ENCODE peak calls at places on chromosomes 13 and 19, in six cellular contexts. I, W, G, S, H and T are unnamed samples.

GRCh38 chr19:1566392-1567115 is 1.6 kb downstream of the MEX3D start:
- DNase-seq in W (peak; percentile 88), G (peak; percentile 79), H (peak; percentile 59), I (peak; percentile 89), S (peak; percentile 52), T (peak; percentile 76)

GRCh38 chr19:54345938-54346386 is 7.0 kb upstream of the LILRA4 start:
- DNase-seq in W (no peak), G (no peak), I (no peak), S (no peak), H (no peak), T (no peak)

GRCh38 chr13:76725211-76725610 is 161.0 kb downstream of the KCTD12 start:
- DNase-seq in I (no peak), W (peak; percentile 59), G (peak; percentile 83), H (no peak), S (no peak), T (no peak)

GRCh38 chr19:2291185-2291751 is 9.3 kb upstream of the PEAK3 start:
- DNase-seq in S (no peak), W (no peak), I (peak; percentile 84), H (peak; percentile 62), G (no peak), T (no peak)

GRCh38 chr19:6272913-6273600 is 6.7 kb downstream of the MLLT1 start:
- DNase-seq in I (no peak), G (no peak), S (no peak), W (no peak), H (no peak), T (no peak)

GRCh38 chr19:18109731-18110671 is 12.4 kb downstream of the MAST3 start:
- DNase-seq in H (no peak), W (no peak), S (no peak), I (peak; percentile 75), G (no peak), T (no peak)

GRCh38 chr19:16514383-16515019 is 18.3 kb downstream of the C19orf44 start:
- DNase-seq in S (no peak), H (no peak), W (no peak), I (peak; percentile 68), G (no peak), T (no peak)

GRCh38 chr13:95338905-95339304 is 37.7 kb upstream of the ABCC4 start:
- DNase-seq in I (no peak), G (no peak), S (no peak), W (no peak), H (no peak), T (no peak)

GRCh38 chr13:21371011-21371410 is 88.1 kb downstream of the ZDHHC20 start:
- DNase-seq in I (no peak), G (no peak), H (no peak), W (peak; percentile 22), S (no peak), T (no peak)

GRCh38 chr13:60032836-60033235 is 130.9 kb downstream of the DIAPH3 start:
- DNase-seq in W (no peak), H (no peak), I (no peak), S (no peak), G (no peak), T (no peak)

GRCh38 chr13:66887088-66887487 is 343.0 kb downstream of the PCDH9 start:
- DNase-seq in S (no peak), W (peak; percentile 63), I (no peak), G (peak; percentile 52), H (no peak), T (peak; percentile 66)

GRCh38 chr19:46818812-46819211 is 30.4 kb upstream of the SLC1A5 start:
- DNase-seq in I (peak; percentile 69), H (no peak), S (no peak), W (peak; percentile 20), G (peak; percentile 38), T (no peak)

GRCh38 chr13:25906211-25906661 is 145.6 kb downstream of the SHISA2 start:
- DNase-seq in G (no peak), W (no peak), H (no peak), S (no peak), I (no peak), T (no peak)

GRCh38 chr13:76637651-76638111 is 248.5 kb downstream of the KCTD12 start:
- DNase-seq in W (peak; percentile 64), G (peak; percentile 33), H (no peak), I (no peak), S (no peak), T (no peak)

GRCh38 chr13:114078501-114079451 is 53.6 kb downstream of the RASA3 start:
- DNase-seq in W (peak; percentile 79), H (no peak), S (no peak), I (no peak), G (peak; percentile 89), T (no peak)

GRCh38 chr13:112690242-112690943 is 555 bp downstream of the ATP11A start:
- DNase-seq in I (peak; percentile 64), H (peak; percentile 36), G (peak; percentile 35), W (peak; percentile 26), S (no peak), T (no peak)

GRCh38 chr13:33070713-33071112 is 54.5 kb downstream of the KL start:
- DNase-seq in W (no peak), I (no peak), S (no peak), G (no peak), H (no peak), T (no peak)

GRCh38 chr13:83950284-83950683 is 68.0 kb upstream of the SLITRK1 start:
- DNase-seq in G (no peak), W (no peak), H (no peak), S (no peak), I (no peak), T (no peak)

GRCh38 chr19:4636151-4636717 is 3.1 kb upstream of the TNFAIP8L1 start:
- DNase-seq in S (peak; percentile 45), G (peak; percentile 37), W (peak; percentile 42), I (peak; percentile 79), H (peak; percentile 81), T (peak; percentile 23)

GRCh38 chr19:41866284-41866683 is 6.2 kb downstream of the RPS19 start:
- DNase-seq in W (no peak), S (no peak), H (no peak), I (no peak), G (no peak), T (no peak)

GRCh38 chr13:33639640-33640080 is 178.3 kb upstream of the RFC3 start:
- DNase-seq in G (no peak), S (no peak), W (no peak), I (no peak), H (no peak), T (no peak)

GRCh38 chr19:36054733-36055686 is at the start of gene WDR62:
- DNase-seq in G (no peak), I (peak; percentile 96), H (peak; percentile 92), S (peak; percentile 100), W (peak; percentile 23), T (no peak)

GRCh38 chr19:3163230-3163886 is 15.2 kb upstream of the S1PR4 start:
- DNase-seq in I (peak; percentile 91), G (peak; percentile 61), S (peak; percentile 54), W (peak; percentile 47), H (peak; percentile 65), T (peak; percentile 24)

GRCh38 chr13:88649855-88650254 is 978.7 kb downstream of the SLITRK5 start:
- DNase-seq in I (no peak), W (no peak), S (no peak), H (no peak), G (no peak), T (no peak)

GRCh38 chr13:113106666-113107065 is 1.1 kb downstream of the F7 start:
- DNase-seq in I (no peak), G (no peak), W (no peak), H (no peak), S (no peak), T (no peak)

GRCh38 chr19:48443731-48444128 is 2.1 kb upstream of the GRWD1 start:
- DNase-seq in G (no peak), W (no peak), I (peak; percentile 31), S (no peak), H (no peak), T (no peak)

GRCh38 chr19:48249502-48250014 is 6.2 kb downstream of the CARD8 start:
- DNase-seq in S (no peak), I (no peak), W (peak; percentile 12), H (no peak), G (no peak), T (no peak)

GRCh38 chr19:28023064-28023463 is 1189.9 kb downstream of the UQCRFS1 start:
- DNase-seq in I (no peak), G (peak; percentile 71), H (no peak), S (no peak), W (peak; percentile 61), T (peak; percentile 77)

GRCh38 chr19:49677232-49677881 is at the start of gene PRMT1:
- DNase-seq in W (no peak), S (no peak), I (peak; percentile 67), H (peak; percentile 34), G (no peak), T (peak; percentile 46)

GRCh38 chr13:40377783-40378182 is 288.7 kb downstream of the FOXO1 start:
- DNase-seq in G (peak; percentile 20), H (no peak), I (no peak), W (peak; percentile 28), S (no peak), T (peak; percentile 80)

GRCh38 chr13:109330941-109331340 is 455.4 kb downstream of the IRS2 start:
- DNase-seq in G (no peak), H (no peak), I (no peak), W (peak; percentile 24), S (no peak), T (no peak)

GRCh38 chr13:60327551-60327950 is 69.5 kb upstream of the TDRD3 start:
- DNase-seq in S (no peak), G (no peak), W (no peak), H (no peak), I (no peak), T (no peak)

GRCh38 chr19:48397636-48398328 is 4.3 kb downstream of the GRIN2D start:
- DNase-seq in W (no peak), S (no peak), H (no peak), G (no peak), I (no peak), T (no peak)

GRCh38 chr13:110185696-110186095 is 121.3 kb downstream of the COL4A1 start:
- DNase-seq in S (no peak), H (no peak), W (peak; percentile 61), I (no peak), G (no peak), T (no peak)